ENCODE peak calls at places on chromosomes 3 and 15, in eight cellular contexts. E, K, Z, H, F, R, X and L are unnamed samples.

GRCh38 chr15:68384451-68385239 is 47.3 kb downstream of the ITGA11 start:
- DNase-seq in E (peak; percentile 95), K (no peak), Z (no peak), H (no peak), F (no peak), R (no peak), X (peak; percentile 79), L (no peak)

GRCh38 chr15:39454189-39454986 is 126.5 kb upstream of the THBS1 start:
- DNase-seq in E (no peak), K (no peak), Z (no peak), H (no peak), F (no peak), R (no peak), X (no peak), L (no peak)

GRCh38 chr3:10334461-10334860 is 13.5 kb upstream of the SEC13 start:
- DNase-seq in E (peak; percentile 51), K (no peak), Z (peak; percentile 60), H (peak; percentile 76), F (no peak), R (no peak), X (no peak), L (peak; percentile 45)

GRCh38 chr3:53026423-53027162 is 19.3 kb downstream of the SFMBT1 start:
- DNase-seq in E (no peak), K (no peak), Z (peak; percentile 82), H (no peak), F (no peak), R (peak; percentile 3), X (no peak), L (no peak)

GRCh38 chr3:29976871-29977270 is 629.5 kb upstream of the TGFBR2 start:
- DNase-seq in E (no peak), K (no peak), Z (no peak), H (no peak), F (no peak), R (no peak), X (no peak), L (no peak)

GRCh38 chr3:195913382-195913781 is 5.0 kb upstream of the TNK2 start:
- DNase-seq in E (no peak), K (no peak), Z (no peak), H (no peak), F (no peak), R (no peak), X (no peak), L (no peak)

GRCh38 chr3:181454451-181455027 is 257.2 kb upstream of the SOX2 start:
- DNase-seq in E (no peak), K (no peak), Z (peak; percentile 31), H (no peak), F (no peak), R (no peak), X (no peak), L (no peak)

GRCh38 chr3:145767909-145768308 is 393.1 kb downstream of the PLOD2 start:
- DNase-seq in E (no peak), K (no peak), Z (peak; percentile 8), H (no peak), F (no peak), R (no peak), X (no peak), L (no peak)

GRCh38 chr3:151686257-151686656 is 47.5 kb upstream of the AADACL2 start:
- DNase-seq in E (no peak), K (no peak), Z (no peak), H (no peak), F (no peak), R (no peak), X (no peak), L (no peak)

GRCh38 chr3:45082139-45082538 is 56.0 kb downstream of the CLEC3B start:
- DNase-seq in E (peak; percentile 20), K (no peak), Z (no peak), H (no peak), F (no peak), R (no peak), X (no peak), L (no peak)

GRCh38 chr15:90787881-90788280 is 70.7 kb downstream of the BLM start:
- DNase-seq in E (no peak), K (no peak), Z (no peak), H (no peak), F (no peak), R (no peak), X (no peak), L (no peak)

GRCh38 chr3:125192190-125193035 is 20.1 kb downstream of the SLC12A8 start:
- DNase-seq in E (no peak), K (no peak), Z (peak; percentile 68), H (no peak), F (no peak), R (no peak), X (no peak), L (no peak)

GRCh38 chr15:86317379-86317745 is 237.7 kb downstream of the AGBL1 start:
- DNase-seq in E (no peak), K (no peak), Z (no peak), H (no peak), F (no peak), R (no peak), X (no peak), L (no peak)

GRCh38 chr15:70309035-70309434 is 211.3 kb upstream of the TLE3 start:
- DNase-seq in E (no peak), K (no peak), Z (no peak), H (no peak), F (no peak), R (no peak), X (no peak), L (no peak)

GRCh38 chr3:173398111-173398479 is 551 bp downstream of the NLGN1 start:
- DNase-seq in E (peak; percentile 63), K (no peak), Z (peak; percentile 59), H (no peak), F (no peak), R (no peak), X (peak; percentile 21), L (peak; percentile 50)

GRCh38 chr3:130539005-130539404 is 22.0 kb downstream of the COL6A6 start:
- DNase-seq in E (peak; percentile 38), K (no peak), Z (peak; percentile 84), H (no peak), F (no peak), R (no peak), X (no peak), L (peak; percentile 68)

GRCh38 chr15:90033448-90033847 is 32.3 kb downstream of the ZNF710 start:
- DNase-seq in E (no peak), K (no peak), Z (no peak), H (no peak), F (no peak), R (no peak), X (no peak), L (no peak)

GRCh38 chr15:87623832-87624231 is 632.7 kb downstream of the NTRK3 start:
- DNase-seq in E (no peak), K (no peak), Z (peak; percentile 82), H (no peak), F (no peak), R (no peak), X (no peak), L (no peak)

GRCh38 chr3:44942202-44942921 is 33.6 kb downstream of the ZDHHC3 start:
- DNase-seq in E (peak; percentile 53), K (no peak), Z (no peak), H (no peak), F (no peak), R (no peak), X (no peak), L (no peak)

GRCh38 chr15:82139823-82140268 is 94.0 kb upstream of the MEX3B start:
- DNase-seq in E (peak; percentile 64), K (no peak), Z (peak; percentile 85), H (no peak), F (no peak), R (no peak), X (no peak), L (peak; percentile 56)

GRCh38 chr3:86733257-86733656 is 257.7 kb downstream of the VGLL3 start:
- DNase-seq in E (no peak), K (no peak), Z (no peak), H (no peak), F (no peak), R (no peak), X (no peak), L (no peak)